ENCODE peak calls at places on chromosomes 12 and 14, in four cellular contexts. W is GM12891, K is K562, H is GM12878. Q is an unnamed sample.

GRCh38 chr12:93918262-93918661 is 230.1 kb upstream of the PLXNC1 start:
- DNase-seq in W (no peak), H (no peak), K (no peak), Q (no peak)

GRCh38 chr12:7155471-7156034 is 25.4 kb downstream of the CLSTN3 start:
- DNase-seq in K (no peak), W (no peak), H (no peak), Q (no peak)

GRCh38 chr12:70180140-70180539 is 63.1 kb upstream of the CNOT2 start:
- DNase-seq in K (no peak), H (no peak), W (no peak), Q (no peak)

GRCh38 chr14:99753225-99754140 is 39.7 kb upstream of the EML1 start:
- DNase-seq in H (no peak), W (no peak), K (no peak), Q (no peak)

GRCh38 chr12:114163766-114164165 is 197.6 kb upstream of the RBM19 start:
- DNase-seq in H (no peak), K (peak), W (no peak), Q (no peak)

GRCh38 chr12:47818701-47819543 is 781 bp downstream of the HDAC7 start:
- DNase-seq in W (no peak), H (no peak), K (peak), Q (no peak)

GRCh38 chr12:86985298-86985697 is 729.1 kb upstream of the MGAT4C start:
- DNase-seq in W (no peak), K (no peak), H (no peak), Q (no peak)

GRCh38 chr14:45531022-45531421 is 278.0 kb upstream of the MIS18BP1 start:
- DNase-seq in W (no peak), H (no peak), K (no peak), Q (no peak)

GRCh38 chr14:80698974-80699373 is 242.6 kb downstream of the CEP128 start:
- DNase-seq in K (no peak), W (no peak), H (no peak), Q (no peak)

GRCh38 chr12:92927055-92927435 is 2.0 kb downstream of the EEA1 start:
- DNase-seq in H (peak), W (no peak), K (no peak), Q (no peak)

GRCh38 chr12:48424644-48425043 is 47.7 kb upstream of the ANP32D start:
- DNase-seq in H (no peak), K (no peak), W (no peak), Q (no peak)

GRCh38 chr12:132197581-132198281 is 53.5 kb downstream of the NOC4L start:
- DNase-seq in K (no peak), H (no peak), W (no peak), Q (no peak)

GRCh38 chr14:93302688-93303581 is 29.9 kb downstream of the BTBD7 start:
- DNase-seq in K (no peak), H (no peak), W (no peak), Q (no peak)

GRCh38 chr12:111846016-111846415 is 4.0 kb downstream of the MAPKAPK5 start:
- DNase-seq in W (no peak), H (no peak), K (no peak), Q (no peak)

GRCh38 chr12:323507-323906 is 60.9 kb upstream of the SLC6A13 start:
- DNase-seq in H (no peak), K (no peak), W (no peak), Q (no peak)

GRCh38 chr12:42326466-42327226 is 679 bp downstream of the PPHLN1 start:
- DNase-seq in K (peak), H (no peak), W (no peak), Q (peak)

DNA sequence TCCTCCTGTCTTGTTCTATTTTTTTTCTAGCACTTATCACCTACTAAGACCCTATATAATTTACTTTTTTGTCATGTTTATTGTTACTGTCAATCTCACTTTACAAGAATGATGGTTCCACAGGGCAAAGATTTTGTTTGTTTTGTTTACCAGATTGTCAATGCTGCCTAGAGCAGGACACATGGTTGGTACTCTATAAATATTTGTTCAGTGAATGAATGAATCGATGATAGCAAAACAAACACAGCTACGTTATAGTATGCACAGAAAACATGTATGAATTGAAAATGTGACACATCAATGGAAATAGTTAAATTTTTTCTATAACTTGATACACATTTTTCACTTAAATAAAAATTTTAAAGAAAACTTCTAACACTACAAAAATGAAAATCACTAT is 67.1 kb upstream of the KRR1 start:
- DNase-seq in H (no peak), K (no peak), W (no peak), Q (no peak)
- TF ChIP-seq SPI1 in H (no peak), K (no peak), W (no peak), Q (no peak)

DNA sequence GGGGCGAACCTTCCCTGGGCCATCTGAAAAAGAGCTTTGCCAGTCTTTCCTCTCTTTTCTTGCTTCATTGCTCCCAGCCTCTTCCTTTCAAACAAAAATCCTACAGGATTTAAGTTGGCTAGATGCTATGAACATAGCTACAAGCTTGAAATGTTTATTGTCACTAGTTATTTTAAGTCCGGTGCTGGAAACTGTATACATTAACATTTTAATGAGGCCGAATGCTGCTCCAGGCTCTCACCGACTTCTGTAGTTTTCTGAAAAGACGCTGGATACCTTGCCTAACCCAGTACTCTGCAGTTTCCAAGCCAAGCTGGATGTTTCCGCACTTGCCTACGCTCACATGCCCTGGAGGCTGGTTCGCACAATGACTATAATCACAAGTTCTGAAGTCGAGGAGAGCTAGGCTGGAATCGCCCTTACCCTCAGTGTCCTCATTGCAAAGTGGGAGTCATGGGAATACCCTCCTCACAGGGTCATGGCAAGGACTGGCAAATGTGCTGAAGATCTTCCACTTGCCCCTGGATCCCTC is 39.1 kb downstream of the LTBP2 start:
- DNase-seq in H (no peak), W (no peak), K (no peak), Q (no peak)
- TF ChIP-seq SPI1 in H (no peak), W (no peak), K (no peak), Q (no peak)

GRCh38 chr14:77036484-77037337 is 8.2 kb upstream of the IRF2BPL start:
- DNase-seq in H (peak), K (no peak), W (no peak), Q (no peak)
- TF ChIP-seq SPI1 in H (peak), K (no peak), W (peak), Q (no peak)

GRCh38 chr12:54432815-54433164 is 13.7 kb upstream of the ITGA5 start:
- DNase-seq in H (no peak), W (no peak), K (no peak), Q (no peak)
- TF ChIP-seq SPI1 in H (no peak), W (no peak), K (no peak), Q (no peak)

DNA sequence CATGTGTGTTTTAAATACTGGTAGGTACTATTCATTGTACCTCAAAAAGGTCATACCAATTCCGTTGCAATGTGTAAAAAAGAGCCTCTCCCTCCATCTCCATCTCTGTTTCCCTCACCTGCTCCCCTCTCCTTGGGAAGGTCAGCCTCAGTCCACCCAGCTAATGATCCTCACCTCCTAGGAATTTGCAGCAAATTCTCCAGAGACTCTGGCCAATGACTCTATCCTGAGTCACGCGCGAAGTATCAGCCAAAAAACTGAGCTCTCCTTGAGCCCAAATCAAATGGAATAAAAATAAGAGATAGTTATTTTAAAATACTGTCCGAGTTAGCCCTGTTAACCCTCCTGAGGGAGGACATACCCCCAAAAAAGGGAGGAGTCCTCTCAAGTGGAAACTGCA is 148.4 kb downstream of the DPF3 start:
- DNase-seq in W (no peak), H (no peak), K (no peak), Q (no peak)
- TF ChIP-seq SPI1 in W (no peak), H (no peak), K (no peak), Q (no peak)

GRCh38 chr12:52121848-52122838 is 42.6 kb downstream of the SMIM41 start:
- DNase-seq in K (peak), H (no peak), W (no peak), Q (peak)

GRCh38 chr12:52120951-52121847 is 41.7 kb downstream of the SMIM41 start:
- DNase-seq in H (no peak), W (no peak), K (no peak), Q (no peak)

GRCh38 chr12:52125499-52125900 is 46.0 kb downstream of the SMIM41 start:
- DNase-seq in K (no peak), H (no peak), W (no peak), Q (no peak)

GRCh38 chr12:52122904-52123303 is 43.4 kb downstream of the SMIM41 start:
- DNase-seq in H (no peak), K (no peak), W (no peak), Q (no peak)

GRCh38 chr12:52119398-52120254 is 40.1 kb downstream of the SMIM41 start:
- DNase-seq in K (peak), W (no peak), H (no peak), Q (peak)
- TF ChIP-seq SPI1 in K (no peak), W (peak), H (no peak), Q (no peak)

GRCh38 chr12:12612403-12612802 is 727 bp downstream of the CREBL2 start:
- DNase-seq in W (peak), H (no peak), K (peak), Q (no peak)
- TF ChIP-seq SPI1 in W (no peak), H (no peak), K (no peak), Q (no peak)

DNA sequence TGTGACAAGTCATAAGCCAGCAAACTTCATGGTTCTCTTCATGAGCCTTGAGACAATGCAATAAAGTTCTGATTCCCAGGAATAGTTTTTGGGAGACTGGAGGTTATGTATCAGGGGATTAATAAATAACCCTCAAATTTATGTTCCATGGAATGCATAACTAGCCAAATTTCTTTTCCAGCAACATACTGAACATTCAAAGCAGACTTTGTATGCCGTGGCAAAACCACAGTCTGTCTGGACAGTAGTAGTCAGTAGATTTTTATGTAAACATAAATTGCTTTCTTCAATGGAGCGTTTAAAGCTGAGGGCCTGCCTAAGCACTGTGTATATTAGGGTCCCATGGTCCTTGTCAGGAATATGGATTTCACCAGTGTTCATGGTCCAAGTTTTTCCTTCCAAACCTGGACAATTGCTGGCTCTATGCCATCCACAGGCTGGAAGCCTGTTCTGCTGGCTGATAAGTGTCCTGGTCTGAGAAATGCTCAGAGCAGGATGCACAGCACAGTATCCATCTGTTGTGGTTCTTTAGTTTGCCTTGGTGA is 144.9 kb downstream of the SRGAP1 start:
- DNase-seq in H (no peak), W (no peak), K (no peak), Q (no peak)
- TF ChIP-seq SPI1 in H (no peak), W (no peak), K (no peak), Q (no peak)

DNA sequence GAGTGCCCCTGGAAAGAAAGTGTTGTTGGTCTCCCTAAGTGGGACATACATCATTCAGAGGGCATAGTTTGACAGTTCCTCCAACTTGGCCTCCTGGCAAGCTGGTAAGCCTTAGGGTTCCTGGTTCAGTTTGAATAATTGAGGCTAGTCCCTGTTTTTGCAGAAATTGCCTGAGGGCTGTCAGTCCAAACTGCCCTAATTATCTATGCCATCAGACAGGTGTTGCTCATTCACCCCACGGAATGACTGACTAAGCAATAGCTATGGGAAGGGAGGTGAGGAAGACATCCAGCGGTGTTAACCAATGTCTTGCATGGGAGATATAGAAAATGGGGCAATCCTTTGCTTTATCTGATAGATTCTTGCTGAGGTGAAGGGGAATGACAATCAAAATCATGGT is 37.6 kb downstream of the SPTSSA start:
- DNase-seq in H (no peak), W (no peak), K (no peak), Q (no peak)
- TF ChIP-seq SPI1 in H (no peak), W (no peak), K (no peak), Q (no peak)

Q was measured in HL-60.